ENCODE peak calls at places on chromosomes 16 and 17, in five cellular contexts. X is mesothelial cell of epicardium, A is NCI-H226, T is head of caudate nucleus, H is HT1080. C is an unnamed sample.

GRCh38 chr16:80459331-80459777 is 81.4 kb upstream of the DYNLRB2 start:
- DNase-seq in X (no peak), A (peak), T (no peak), H (no peak), C (peak)

GRCh38 chr17:75046583-75047289 is at the start of the genes ATP5PD and KCTD2:
- DNase-seq in X (peak), A (peak), T (peak), H (peak), C (peak)

GRCh38 chr17:13476722-13477121 is 125.0 kb downstream of the HS3ST3A1 start:
- DNase-seq in X (no peak), A (peak), T (no peak), H (peak), C (no peak)

GRCh38 chr17:7929158-7930029 is at the start of gene KCNAB3:
- DNase-seq in X (peak), A (peak), T (peak), H (no peak), C (no peak)

GRCh38 chr17:30031214-30031869 is 85.3 kb upstream of the NSRP1 start:
- DNase-seq in X (no peak), A (no peak), T (no peak), H (no peak), C (no peak)

GRCh38 chr16:27859020-27859419 is 204.5 kb downstream of the GSG1L start:
- DNase-seq in X (no peak), A (no peak), T (no peak), H (no peak), C (no peak)

GRCh38 chr16:24729967-24730815 is 740 bp downstream of the TNRC6A start:
- DNase-seq in X (peak), A (peak), T (no peak), H (peak), C (no peak)

GRCh38 chr17:68775338-68775737 is 174.2 kb upstream of the FAM20A start:
- DNase-seq in X (no peak), A (no peak), T (no peak), H (no peak), C (no peak)

GRCh38 chr17:47742319-47743181 is 9.5 kb downstream of the TBX21 start:
- DNase-seq in X (no peak), A (no peak), T (no peak), H (no peak), C (no peak)

GRCh38 chr17:41967141-41967920 is 736 bp downstream of the CNP start:
- DNase-seq in X (no peak), A (no peak), T (peak), H (no peak), C (no peak)

GRCh38 chr16:67236551-67237395 is 9.8 kb downstream of the TMEM208 start:
- DNase-seq in X (no peak), A (peak), T (peak), H (peak), C (no peak)

GRCh38 chr16:2174396-2175131 is 19.0 kb downstream of the TRAF7 start:
- DNase-seq in X (no peak), A (no peak), T (peak), H (no peak), C (no peak)

GRCh38 chr16:53211253-53211652 is 156.5 kb downstream of the CHD9 start:
- DNase-seq in X (no peak), A (no peak), T (no peak), H (no peak), C (no peak)

GRCh38 chr16:10876799-10877341 is at the start of gene CIITA:
- DNase-seq in X (no peak), A (peak), T (peak), H (peak), C (no peak)

GRCh38 chr17:3535253-3535995 is 22.2 kb downstream of the TRPV3 start:
- DNase-seq in X (peak), A (no peak), T (peak), H (no peak), C (no peak)

GRCh38 chr17:60971515-60972369 is 294.1 kb downstream of the BCAS3 start:
- DNase-seq in X (peak), A (no peak), T (no peak), H (peak), C (peak)

GRCh38 chr17:57603978-57604377 is 141.1 kb downstream of the CCDC182 start:
- DNase-seq in X (no peak), A (no peak), T (no peak), H (no peak), C (no peak)

GRCh38 chr16:27526169-27526568 is 23.5 kb downstream of the GTF3C1 start:
- DNase-seq in X (peak), A (no peak), T (no peak), H (no peak), C (no peak)

GRCh38 chr17:8192070-8192815 is 2.3 kb upstream of the BORCS6 start:
- DNase-seq in X (no peak), A (peak), T (peak), H (peak), C (peak)

GRCh38 chr17:8698142-8699050 is 46.2 kb downstream of the CCDC42 start:
- DNase-seq in X (peak), A (peak), T (no peak), H (no peak), C (peak)

GRCh38 chr17:29133146-29133713 is 47.0 kb downstream of the MYO18A start:
- DNase-seq in X (no peak), A (peak), T (no peak), H (peak), C (peak)

GRCh38 chr17:14302421-14303099 is 1.7 kb downstream of the HS3ST3B1 start:
- DNase-seq in X (peak), A (peak), T (peak), H (peak), C (peak)

GRCh38 chr16:74699666-74700065 is 996 bp downstream of the MLKL start:
- DNase-seq in X (no peak), A (no peak), T (no peak), H (no peak), C (no peak)

GRCh38 chr17:32777436-32777835 is 99.5 kb downstream of the MYO1D start:
- DNase-seq in X (no peak), A (peak), T (no peak), H (peak), C (no peak)

GRCh38 chr17:39695089-39695474 is 4.8 kb upstream of the ERBB2 start:
- DNase-seq in X (no peak), A (no peak), T (no peak), H (no peak), C (no peak)

GRCh38 chr16:88558457-88559442 is 11.5 kb upstream of the ZC3H18 start:
- DNase-seq in X (no peak), A (peak), T (no peak), H (peak), C (peak)

GRCh38 chr17:4536742-4537411 is 18.3 kb downstream of the MYBBP1A start:
- DNase-seq in X (no peak), A (peak), T (no peak), H (no peak), C (no peak)

GRCh38 chr17:39663688-39664580 is 1.2 kb upstream of the TCAP start:
- DNase-seq in X (no peak), A (peak), T (no peak), H (peak), C (no peak)

GRCh38 chr17:72119963-72120877 is 600 bp upstream of the SOX9 start:
- DNase-seq in X (no peak), A (no peak), T (peak), H (peak), C (no peak)

GRCh38 chr16:79698341-79698753 is 97.8 kb upstream of the MAF start:
- DNase-seq in X (no peak), A (no peak), T (no peak), H (no peak), C (no peak)

GRCh38 chr17:61307905-61308886 is 91.4 kb upstream of the TBX2 start:
- DNase-seq in X (no peak), A (no peak), T (no peak), H (peak), C (peak)

GRCh38 chr16:57185446-57185944 is 344 bp downstream of the PSME3IP1 start:
- DNase-seq in X (no peak), A (peak), T (peak), H (peak), C (peak)

C was measured in kidney glomerular epithelial cell.